ENCODE peak calls at places on chromosome 6, in six cellular contexts. L, X, K, Z, C and A are unnamed samples.

GRCh38 chr6:3634417-3634816 is 117.1 kb downstream of the PXDC1 start:
- DNase-seq in C (no peak), K (no peak), Z (no peak), X (no peak), L (no peak), A (no peak)

GRCh38 chr6:100105919-100106318 is 111.9 kb upstream of the MCHR2 start:
- DNase-seq in Z (no peak), K (no peak), L (no peak), C (no peak), X (no peak), A (no peak)

GRCh38 chr6:83193747-83194582 is 808 bp downstream of the RWDD2A start:
- DNase-seq in L (peak; percentile 33), Z (peak; percentile 89), C (peak; percentile 68), K (peak; percentile 68), X (peak; percentile 82), A (no peak)

GRCh38 chr6:69027861-69028260 is 392.8 kb downstream of the ADGRB3 start:
- DNase-seq in X (no peak), Z (no peak), K (no peak), L (peak; percentile 24), C (no peak), A (no peak)

GRCh38 chr6:105591053-105591452 is 188.2 kb upstream of the PREP start:
- DNase-seq in C (no peak), K (no peak), L (peak; percentile 71), Z (no peak), X (no peak), A (no peak)

GRCh38 chr6:75499640-75500039 is 6.0 kb upstream of the FILIP1 start:
- DNase-seq in K (no peak), Z (no peak), X (no peak), L (no peak), C (no peak), A (no peak)

GRCh38 chr6:106154326-106154725 is 68.2 kb downstream of the PRDM1 start:
- DNase-seq in Z (peak; percentile 55), C (no peak), K (no peak), X (no peak), L (no peak), A (no peak)

GRCh38 chr6:56671651-56672461 is 29.2 kb upstream of the DST start:
- DNase-seq in C (no peak), X (peak; percentile 56), L (no peak), K (no peak), Z (no peak), A (no peak)

GRCh38 chr6:112049051-112049799 is 4.7 kb upstream of the CCN6 start:
- DNase-seq in Z (no peak), K (no peak), X (no peak), L (peak; percentile 60), C (peak; percentile 8), A (no peak)

GRCh38 chr6:143586557-143586956 is 75.0 kb upstream of the FUCA2 start:
- DNase-seq in C (no peak), Z (no peak), K (no peak), X (no peak), L (no peak), A (no peak)

GRCh38 chr6:111894272-111894671 is 21.0 kb upstream of the FYN start:
- DNase-seq in C (peak; percentile 51), X (no peak), L (peak; percentile 52), K (no peak), Z (no peak), A (peak; percentile 38)

GRCh38 chr6:73585566-73586415 is 65.0 kb upstream of the EEF1A1 start:
- DNase-seq in L (peak; percentile 83), X (no peak), C (peak; percentile 94), K (peak; percentile 27), Z (peak; percentile 51), A (peak; percentile 80)

GRCh38 chr6:31122803-31123706 is 2.8 kb upstream of the CDSN start:
- DNase-seq in L (peak; percentile 89), X (peak; percentile 93), K (peak; percentile 41), C (peak; percentile 84), Z (peak; percentile 32), A (peak; percentile 90)

GRCh38 chr6:41970436-41970846 is 28.8 kb upstream of the CCND3 start:
- DNase-seq in X (peak; percentile 13), C (peak; percentile 63), L (peak; percentile 29), Z (no peak), K (no peak), A (peak; percentile 18)

GRCh38 chr6:6749791-6750434 is 161.4 kb downstream of the LY86 start:
- DNase-seq in Z (peak; percentile 74), C (peak; percentile 65), X (no peak), L (peak; percentile 90), K (peak; percentile 20), A (peak; percentile 86)

GRCh38 chr6:4021862-4022715 is 56.8 kb downstream of the FAM217A start:
- DNase-seq in L (peak; percentile 14), K (no peak), C (peak; percentile 53), Z (no peak), X (no peak), A (no peak)

GRCh38 chr6:79544299-79544927 is 7.2 kb upstream of the LCA5 start:
- DNase-seq in L (peak; percentile 89), X (no peak), K (peak; percentile 10), Z (no peak), C (peak; percentile 42), A (peak; percentile 72)

GRCh38 chr6:128131036-128131435 is 230.2 kb upstream of the THEMIS start:
- DNase-seq in X (no peak), Z (no peak), L (no peak), K (no peak), C (peak; percentile 2), A (no peak)

GRCh38 chr6:12288844-12289654 is 1.1 kb upstream of the EDN1 start:
- DNase-seq in L (peak; percentile 48), K (peak; percentile 63), Z (peak; percentile 83), X (no peak), C (peak; percentile 84), A (peak; percentile 68)

GRCh38 chr6:166999845-167000253 is 652 bp downstream of the CEP43 start:
- DNase-seq in K (peak; percentile 62), C (peak; percentile 59), X (no peak), L (peak; percentile 5), Z (no peak), A (no peak)

GRCh38 chr6:105804436-105804835 is 281.7 kb upstream of the PRDM1 start:
- DNase-seq in C (peak; percentile 69), L (peak; percentile 89), K (no peak), Z (no peak), X (no peak), A (peak; percentile 22)

GRCh38 chr6:99490608-99491007 is 24.6 kb downstream of the USP45 start:
- DNase-seq in K (no peak), Z (no peak), C (no peak), L (no peak), X (no peak), A (no peak)

GRCh38 chr6:139748353-139749146 is 374.1 kb upstream of the CITED2 start:
- DNase-seq in Z (no peak), K (peak; percentile 64), L (peak; percentile 83), X (no peak), C (peak; percentile 42), A (peak; percentile 79)

DNA sequence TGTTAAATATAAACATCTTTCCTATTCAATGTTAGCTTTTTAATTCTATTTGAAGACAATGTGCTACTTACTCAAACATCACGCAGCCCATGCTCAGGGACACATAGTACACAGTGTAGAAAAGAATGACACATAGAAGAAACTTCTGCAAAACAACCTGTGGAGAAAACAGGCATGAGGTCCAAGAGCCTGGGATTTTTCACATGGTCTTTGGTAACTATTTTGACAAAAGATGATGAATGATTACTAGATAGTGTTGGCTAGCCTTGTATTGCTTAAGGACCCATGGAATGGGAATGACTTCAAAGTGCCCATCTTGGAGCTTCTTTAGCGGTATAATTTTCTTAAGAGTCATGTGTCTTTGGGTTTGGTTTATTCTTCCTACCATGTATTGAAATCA is 15.4 kb downstream of the TMEM244 start:
- DNase-seq in C (no peak), L (no peak), K (no peak), X (no peak), Z (no peak), A (no peak)
- H3K27me3 ChIP-seq in C (no peaks in the 10 kb centered on the region), L (no peaks in the 10 kb centered on the region), K (peaks cover 5% of the 10 kb centered on the region), X (no peaks in the 10 kb centered on the region), Z (no peaks in the 10 kb centered on the region), A (no peaks in the 10 kb centered on the region)

DNA sequence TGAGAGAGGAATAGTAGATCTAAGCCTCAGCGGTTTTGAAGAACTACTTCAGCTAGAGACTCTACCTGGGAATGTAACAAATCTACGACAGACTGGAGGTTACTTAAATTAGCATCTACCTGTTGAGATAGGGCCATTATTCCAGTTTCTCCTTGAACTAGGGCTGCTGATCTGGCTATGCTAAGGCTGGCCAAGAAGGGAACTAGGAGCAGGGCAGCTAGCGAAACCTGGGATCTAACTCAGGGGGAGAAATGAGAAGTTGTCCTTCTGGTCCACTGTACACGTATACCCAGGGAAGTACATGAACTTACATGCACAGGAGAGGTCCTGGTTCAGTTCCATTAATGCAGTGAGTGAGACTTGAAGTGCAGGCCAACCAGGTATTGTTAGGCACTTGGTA is 156.7 kb downstream of the TRIM27 start:
- DNase-seq in K (no peak), Z (no peak), L (no peak), X (no peak), C (no peak), A (no peak)
- H3K27me3 ChIP-seq in K (peaks cover 90% of the 10 kb centered on the region), Z (peaks cover 94% of the 10 kb centered on the region), L (peaks cover 14% of the 10 kb centered on the region), X (peaks cover 17% of the 10 kb centered on the region), C (peaks cover 63% of the 10 kb centered on the region), A (peaks cover 68% of the 10 kb centered on the region)

GRCh38 chr6:24322924-24323323 is 34.9 kb downstream of the DCDC2 start:
- DNase-seq in X (no peak), L (no peak), K (no peak), C (no peak), Z (no peak), A (no peak)

GRCh38 chr6:24324617-24325016 is 33.2 kb downstream of the DCDC2 start:
- DNase-seq in K (no peak), C (no peak), Z (no peak), X (no peak), L (no peak), A (no peak)

GRCh38 chr6:24323632-24324337 is 34.1 kb downstream of the DCDC2 start:
- DNase-seq in Z (no peak), L (peak; percentile 87), C (peak; percentile 18), K (no peak), X (no peak), A (no peak)

GRCh38 chr6:24329022-24329421 is 28.8 kb downstream of the DCDC2 start:
- DNase-seq in L (peak; percentile 73), K (no peak), Z (no peak), C (peak; percentile 7), X (no peak), A (no peak)

DNA sequence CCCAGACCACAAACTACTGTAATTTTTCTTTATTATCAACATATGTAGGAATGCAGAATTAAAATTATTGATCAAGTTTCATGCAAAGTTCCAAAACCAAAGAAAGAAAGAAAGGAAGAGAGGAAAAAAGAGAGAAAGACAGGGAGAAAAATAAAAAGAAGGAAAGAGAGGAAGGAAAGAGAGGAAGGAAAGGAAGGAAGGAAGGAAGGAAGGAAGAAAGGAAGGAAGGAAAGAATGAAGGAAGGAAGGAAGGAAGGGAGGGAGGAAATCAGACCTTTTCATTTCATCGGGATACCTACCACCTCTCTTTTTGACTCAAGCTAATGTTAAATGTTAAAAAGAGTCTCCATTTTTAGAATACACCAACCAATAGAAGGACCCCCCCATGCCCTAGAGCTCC is 31.9 kb downstream of the DCDC2 start:
- DNase-seq in C (no peak), L (no peak), X (no peak), Z (no peak), K (no peak), A (no peak)
- H3K27me3 ChIP-seq in C (no peaks in the 10 kb centered on the region), L (no peaks in the 10 kb centered on the region), X (no peaks in the 10 kb centered on the region), Z (peaks cover 22% of the 10 kb centered on the region), K (no peaks in the 10 kb centered on the region), A (no peaks in the 10 kb centered on the region)

GRCh38 chr6:33846226-33846625 is 42.4 kb upstream of the MLN start:
- DNase-seq in K (no peak), C (no peak), Z (no peak), X (no peak), L (no peak), A (no peak)
- H3K27me3 ChIP-seq in K (no peaks in the 10 kb centered on the region), C (peaks cover 10% of the 10 kb centered on the region), Z (no peaks in the 10 kb centered on the region), X (no peaks in the 10 kb centered on the region), L (no peaks in the 10 kb centered on the region), A (no peaks in the 10 kb centered on the region)

GRCh38 chr6:125748534-125749111 is 809 bp upstream of the HEY2 start:
- DNase-seq in C (peak; percentile 45), L (peak; percentile 20), K (peak; percentile 35), X (no peak), Z (peak; percentile 48), A (peak; percentile 30)
- H3K27me3 ChIP-seq in C (peaks cover 21% of the 10 kb centered on the region), L (peaks cover 49% of the 10 kb centered on the region), K (peaks cover 11% of the 10 kb centered on the region), X (peaks cover 4% of the 10 kb centered on the region), Z (peaks cover 14% of the 10 kb centered on the region), A (no peaks in the 10 kb centered on the region)